ENCODE peak calls at places on chromosomes 16 and 17, in ten cellular contexts. O is heart left ventricle, K is hepatocyte, F is brain microvascular endothelial cell, T is prostate gland, X is endodermal cell, M is colonic mucosa, P is foreskin keratinocyte, R is adrenal gland, Q is neural progenitor cell. V is an unnamed sample. For H3K27me3, the result is how much of the 10 kb centered on the place peaks cover.

GRCh38 chr17:80446645-80447405 is 29.6 kb downstream of the NPTX1 start:
- DNase-seq in R (peak), T (no peak), O (no peak), F (no peak), M (no peak), Q (no peak), X (no peak), P (peak), K (no peak), V (no peak)

GRCh38 chr17:15348030-15348429 is 6.6 kb upstream of the TEKT3 start:
- DNase-seq in X (no peak), O (no peak), F (no peak), M (peak), R (no peak), T (no peak), Q (no peak), K (peak), P (peak), V (no peak)

GRCh38 chr17:68424861-68425260 is 32.4 kb downstream of the WIPI1 start:
- DNase-seq in T (no peak), X (peak), M (peak), Q (peak), F (no peak), K (no peak), O (no peak), R (no peak), P (peak), V (no peak)

GRCh38 chr17:68096111-68096510 is 60.6 kb downstream of the KPNA2 start:
- DNase-seq in P (no peak), O (no peak), K (no peak), F (no peak), R (no peak), T (no peak), M (no peak), X (peak), Q (no peak), V (no peak)

GRCh38 chr17:79188048-79188447 is 113.4 kb downstream of the ENGASE start:
- DNase-seq in P (no peak), K (peak), O (no peak), R (no peak), Q (peak), T (no peak), M (no peak), X (peak), F (no peak), V (no peak)

GRCh38 chr17:74172700-74173099 is 30.8 kb upstream of the RPL38 start:
- DNase-seq in F (no peak), O (no peak), Q (no peak), X (no peak), R (no peak), M (no peak), T (no peak), K (no peak), P (no peak), V (no peak)

GRCh38 chr17:2259769-2260536 is 43.6 kb downstream of the SMG6 start:
- DNase-seq in M (no peak), X (no peak), O (no peak), T (no peak), P (no peak), F (no peak), K (peak), Q (no peak), R (no peak), V (peak)

GRCh38 chr17:75785016-75785769 is 587 bp downstream of the UNK start:
- DNase-seq in O (peak), R (peak), M (peak), T (peak), K (peak), P (peak), F (peak), Q (peak), X (no peak), V (peak)

GRCh38 chr17:67601897-67602296 is 115.8 kb upstream of the NOL11 start:
- DNase-seq in T (no peak), Q (no peak), M (no peak), R (no peak), F (no peak), K (no peak), X (no peak), P (no peak), O (no peak), V (no peak)

GRCh38 chr16:88874938-88875599 is 8.6 kb upstream of the PABPN1L start:
- DNase-seq in P (no peak), T (no peak), F (no peak), X (no peak), Q (no peak), K (no peak), O (no peak), R (no peak), M (no peak), V (no peak)

GRCh38 chr16:81127051-81127450 is 30.9 kb upstream of the GCSH start:
- DNase-seq in F (no peak), O (no peak), P (peak), R (no peak), K (no peak), Q (no peak), X (no peak), M (no peak), T (no peak), V (no peak)

GRCh38 chr16:69859105-69859969 is 91.8 kb upstream of the CLEC18A start:
- DNase-seq in M (peak), T (no peak), O (peak), R (peak), X (peak), P (no peak), Q (peak), F (no peak), K (peak), V (no peak)

GRCh38 chr16:89293276-89294143 is 76.0 kb downstream of the ZNF778 start:
- DNase-seq in F (no peak), X (peak), M (no peak), K (no peak), O (no peak), Q (peak), T (no peak), R (no peak), P (no peak), V (no peak)

GRCh38 chr16:24273511-24273910 is 17.4 kb downstream of the CACNG3 start:
- DNase-seq in T (no peak), Q (no peak), K (no peak), X (no peak), R (no peak), O (no peak), P (peak), F (no peak), M (no peak), V (no peak)

GRCh38 chr16:8575399-8575798 is 14.9 kb downstream of the TMEM114 start:
- DNase-seq in R (no peak), O (no peak), M (no peak), K (no peak), T (no peak), F (no peak), P (no peak), X (no peak), Q (no peak), V (no peak)

GRCh38 chr17:45320349-45320930 is 3.6 kb upstream of the MAP3K14 start:
- DNase-seq in F (peak), T (no peak), O (no peak), Q (no peak), X (no peak), R (no peak), K (no peak), M (no peak), P (peak), V (no peak)

GRCh38 chr17:73772107-73772705 is 128.0 kb upstream of the SDK2 start:
- DNase-seq in K (no peak), T (no peak), M (no peak), R (no peak), F (no peak), Q (no peak), X (no peak), P (no peak), O (no peak), V (no peak)

GRCh38 chr16:70018254-70018653 is 67.1 kb downstream of the CLEC18A start:
- DNase-seq in K (peak), T (peak), M (no peak), Q (peak), O (peak), X (peak), F (peak), R (no peak), P (peak), V (peak)

GRCh38 chr17:44840274-44840673 is 7.4 kb upstream of the HIGD1B start:
- DNase-seq in R (no peak), X (no peak), K (no peak), M (no peak), P (no peak), F (no peak), T (no peak), Q (no peak), O (no peak), V (no peak)

GRCh38 chr16:76532188-76532973 is 255.2 kb downstream of the CNTNAP4 start:
- DNase-seq in Q (no peak), F (no peak), K (peak), T (no peak), M (no peak), R (no peak), P (no peak), X (no peak), O (no peak), V (no peak)

GRCh38 chr17:62652251-62653001 is 25.0 kb downstream of the MRC2 start:
- DNase-seq in P (no peak), K (peak), Q (peak), T (no peak), X (peak), M (peak), F (peak), R (peak), O (peak), V (no peak)

GRCh38 chr16:10579965-10580918 is at the start of gene EMP2:
- DNase-seq in Q (peak), X (peak), O (peak), P (peak), F (peak), T (peak), K (peak), M (peak), R (peak), V (no peak)

GRCh38 chr16:30829130-30830071 is 42.4 kb upstream of the ZNF629 start:
- DNase-seq in T (no peak), R (no peak), Q (no peak), K (peak), P (no peak), X (no peak), M (peak), F (no peak), O (no peak), V (no peak)

GRCh38 chr17:80955673-80956306 is 35.9 kb upstream of the CHMP6 start:
- DNase-seq in X (no peak), K (no peak), O (no peak), R (no peak), Q (peak), T (no peak), F (no peak), P (no peak), M (no peak), V (no peak)

GRCh38 chr17:45149669-45150603 is 1.7 kb downstream of the HEXIM1 start:
- DNase-seq in O (peak), P (no peak), R (peak), Q (peak), M (peak), T (peak), X (peak), F (peak), K (peak), V (peak)

GRCh38 chr16:55817236-55817912 is 15.5 kb downstream of the CES1 start:
- DNase-seq in P (peak), T (no peak), M (no peak), F (no peak), Q (no peak), K (no peak), O (no peak), X (peak), R (no peak), V (no peak)

GRCh38 chr17:43381204-43381603 is 17.6 kb upstream of the ARL4D start:
- DNase-seq in F (no peak), K (no peak), P (no peak), Q (no peak), O (no peak), R (no peak), T (no peak), M (no peak), X (no peak), V (no peak)

GRCh38 chr17:15106540-15106939 is 158.6 kb downstream of the PMP22 start:
- DNase-seq in K (peak), Q (no peak), X (peak), T (no peak), O (no peak), R (no peak), M (no peak), P (peak), F (peak), V (no peak)

GRCh38 chr17:17766351-17767095 is 70.3 kb downstream of the SREBF1 start:
- DNase-seq in X (no peak), P (no peak), Q (peak), F (no peak), R (no peak), K (no peak), O (no peak), T (no peak), M (no peak), V (no peak)

GRCh38 chr16:66130296-66130910 is 236.1 kb upstream of the CDH5 start:
- DNase-seq in O (no peak), T (no peak), K (no peak), F (peak), R (no peak), Q (no peak), P (no peak), M (no peak), X (peak), V (no peak)

GRCh38 chr17:57677301-57677700 is 67.8 kb downstream of the CCDC182 start:
- DNase-seq in X (peak), R (no peak), P (no peak), O (no peak), T (no peak), M (peak), K (no peak), F (no peak), Q (no peak), V (no peak)

GRCh38 chr16:4203748-4204147 is 38.1 kb downstream of the SRL start:
- DNase-seq in P (no peak), O (no peak), K (no peak), Q (no peak), R (no peak), X (no peak), T (no peak), F (no peak), M (peak), V (no peak)

GRCh38 chr16:4200000-4200780 is 41.7 kb downstream of the SRL start:
- DNase-seq in K (peak), O (peak), Q (peak), F (peak), M (peak), X (peak), R (peak), P (peak), T (peak), V (no peak)

GRCh38 chr16:4200781-4201137 is 41.1 kb downstream of the SRL start:
- DNase-seq in O (no peak), T (no peak), X (no peak), P (peak), K (no peak), F (no peak), M (no peak), R (no peak), Q (no peak), V (no peak)

GRCh38 chr16:4205971-4206370 is 35.9 kb downstream of the SRL start:
- DNase-seq in P (no peak), O (no peak), F (no peak), Q (no peak), R (no peak), T (no peak), K (no peak), X (no peak), M (no peak), V (no peak)

DNA sequence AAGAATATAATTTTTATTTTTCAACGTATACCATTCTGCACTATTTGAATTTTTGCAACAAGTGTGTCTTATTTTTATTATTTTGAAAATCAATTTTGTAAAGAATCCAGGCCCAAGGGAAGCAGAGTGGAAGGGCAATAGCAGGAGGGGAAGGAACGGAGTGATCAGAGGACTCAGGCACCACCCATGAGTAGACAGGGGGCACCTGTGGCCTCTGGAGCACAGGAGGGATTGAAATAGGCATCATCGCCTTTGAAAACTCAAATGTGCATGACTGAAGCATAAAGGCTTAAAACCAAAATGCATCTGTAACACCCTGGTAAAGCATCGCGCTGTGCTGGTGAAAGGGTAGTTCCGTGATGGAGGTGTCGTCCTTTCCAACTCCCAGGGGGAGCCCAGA is 39.3 kb downstream of the SRL start:
- DNase-seq in T (no peak), O (no peak), Q (no peak), P (no peak), R (no peak), K (no peak), M (no peak), F (no peak), X (no peak), V (no peak)
- H3K27me3 ChIP-seq in T (under half), O (under half), Q (under half), P (under half), R (under half), K (under half), M (under half), F (under half), X (under half), V (under half)

GRCh38 chr16:4411684-4412083 is 4.7 kb downstream of the CORO7 start:
- DNase-seq in M (peak), F (no peak), K (no peak), R (no peak), Q (no peak), P (no peak), O (peak), X (no peak), T (no peak), V (no peak)
- H3K27me3 ChIP-seq in M (under half), F (under half), K (under half), R (under half), Q (under half), P (under half), O (under half), X (under half), T (under half), V (under half)

DNA sequence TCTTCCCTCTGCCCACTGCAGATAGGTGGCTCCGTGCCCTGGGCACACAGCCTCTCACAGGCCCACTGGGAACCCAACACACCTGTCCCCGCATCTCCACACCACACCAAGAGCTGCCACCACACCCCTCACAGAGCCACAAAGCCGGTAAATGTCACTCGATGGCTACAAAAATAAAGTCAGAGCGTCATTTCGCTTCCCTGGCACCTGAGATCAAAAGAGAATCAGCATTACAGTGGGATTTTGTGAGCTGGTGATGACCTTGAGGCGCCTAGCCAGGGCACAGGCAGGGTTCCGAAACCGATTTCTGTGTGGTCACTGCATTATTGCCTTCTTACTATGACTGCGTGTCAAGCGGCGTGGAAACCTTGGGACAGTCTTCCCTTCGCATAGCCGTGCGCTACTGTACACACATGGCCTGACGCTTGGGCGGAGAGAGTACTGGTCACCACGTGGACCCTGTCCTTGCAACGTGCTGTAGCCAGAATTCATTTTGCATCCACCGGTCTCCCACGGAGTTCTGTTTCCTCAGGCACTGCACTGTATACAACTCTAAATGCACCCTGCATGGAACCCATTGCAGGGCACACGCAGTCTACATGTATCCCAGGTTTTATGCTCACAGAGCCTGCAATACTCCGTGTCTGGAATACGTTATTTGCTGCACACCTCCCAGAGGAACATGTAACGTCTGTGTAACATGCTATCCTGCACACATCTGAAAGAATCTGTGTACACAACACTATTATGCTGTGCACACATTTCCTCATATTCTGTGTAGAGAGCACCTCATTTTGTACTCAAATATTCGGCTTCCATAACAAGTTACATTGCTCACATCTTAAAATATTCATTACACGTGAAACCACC is 5.8 kb upstream of the FOXF1 start:
- DNase-seq in X (no peak), O (no peak), P (no peak), K (no peak), T (no peak), F (no peak), Q (no peak), R (no peak), M (no peak), V (no peak)
- H3K27me3 ChIP-seq in X (half or more), O (half or more), P (half or more), K (half or more), T (under half), F (half or more), Q (half or more), R (half or more), M (half or more), V (under half)

DNA sequence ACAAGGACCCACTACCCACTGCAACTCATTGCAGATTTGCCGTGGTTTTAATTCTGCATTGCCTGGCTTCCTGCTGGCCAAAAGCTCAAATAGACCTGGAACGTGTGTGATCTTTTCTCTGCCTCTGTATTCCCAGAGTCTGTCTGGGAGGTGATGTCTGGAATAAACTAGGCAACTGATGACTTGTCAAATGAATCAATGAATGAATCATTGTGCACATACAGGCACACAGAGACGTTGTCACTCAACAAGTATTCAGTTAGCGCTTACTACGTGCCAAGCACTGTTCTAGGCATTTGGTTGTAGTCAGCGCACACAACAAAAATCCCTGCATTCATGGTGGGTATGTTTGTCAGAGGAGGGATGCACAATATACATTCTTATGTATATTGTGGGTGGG is 8.9 kb downstream of the TMEM132E start:
- DNase-seq in M (no peak), X (no peak), P (no peak), T (no peak), O (no peak), K (no peak), Q (no peak), F (no peak), R (no peak), V (no peak)
- H3K27me3 ChIP-seq in M (under half), X (half or more), P (under half), T (under half), O (under half), K (half or more), Q (half or more), F (under half), R (under half), V (under half)

DNA sequence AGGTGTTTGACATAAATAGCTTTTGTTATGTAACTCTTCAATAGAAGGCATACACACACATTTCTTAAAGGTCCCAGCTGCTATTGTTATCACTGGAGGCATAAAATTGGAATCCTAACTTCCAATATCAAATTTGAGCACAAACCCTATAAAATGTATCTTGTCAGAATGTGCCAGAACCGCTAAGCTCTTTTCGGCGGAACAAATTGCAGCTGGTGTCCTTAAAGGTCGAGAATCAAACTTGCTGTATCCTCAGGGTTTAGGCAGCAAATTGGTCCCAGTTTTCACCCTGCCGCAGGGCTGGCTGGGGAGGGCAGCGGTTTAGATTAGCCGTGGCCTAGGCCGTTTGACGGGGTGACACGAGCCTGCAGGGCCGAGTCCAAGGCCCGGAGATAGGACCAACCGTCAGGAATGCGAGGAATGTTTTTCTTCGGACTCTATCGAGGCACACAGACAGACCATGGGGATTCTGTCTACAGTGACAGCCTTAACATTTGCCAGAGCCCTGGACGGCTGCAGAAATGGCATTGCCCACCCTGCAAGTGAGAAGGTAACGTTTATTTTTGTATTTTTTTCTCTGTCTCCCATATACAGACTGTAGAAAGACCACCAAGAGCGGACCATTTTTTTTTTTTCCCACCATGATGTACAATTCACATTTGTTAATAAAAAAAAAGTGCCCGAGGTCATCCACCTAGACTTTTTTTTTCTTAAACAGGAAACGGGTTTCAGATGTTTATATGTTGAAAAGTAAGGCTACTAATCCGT is 297.1 kb downstream of the IRF8 start:
- DNase-seq in M (no peak), T (no peak), P (no peak), R (no peak), Q (peak), F (no peak), K (peak), X (peak), O (no peak), V (no peak)
- H3K27me3 ChIP-seq in M (under half), T (under half), P (half or more), R (half or more), Q (under half), F (under half), K (under half), X (under half), O (under half), V (under half)

V was measured in naive thymus-derived CD4-positive, alpha-beta T cell.